ENCODE peak calls at places on chromosomes 12 and 14, in six cellular contexts. H is T-cell, S is RPMI7951, I is ELR, B is H1, A is spleen. J is an unnamed sample.

GRCh38 chr12:69620921-69621320 is 10.2 kb upstream of the LRRC10 start:
- DNase-seq in H (no peak), S (no peak), I (no peak), B (no peak), A (no peak), J (no peak)

GRCh38 chr12:48988030-48988649 is 10.0 kb downstream of the WNT1 start:
- DNase-seq in H (peak; percentile 67), S (peak; percentile 41), I (peak; percentile 69), B (peak; percentile 98), A (peak; percentile 89), J (peak; percentile 89)

GRCh38 chr14:51020024-51020710 is 74.7 kb downstream of the TRIM9 start:
- DNase-seq in H (no peak), S (peak; percentile 96), I (peak; percentile 15), B (no peak), A (no peak), J (no peak)

GRCh38 chr14:29773990-29774389 is 153.7 kb downstream of the PRKD1 start:
- DNase-seq in H (no peak), S (no peak), I (no peak), B (no peak), A (no peak), J (no peak)

GRCh38 chr12:34206061-34206785 is 183.9 kb downstream of the ALG10 start:
- DNase-seq in H (no peak), S (no peak), I (no peak), B (no peak), A (no peak), J (no peak)

GRCh38 chr12:43921666-43922337 is 85.9 kb downstream of the TMEM117 start:
- DNase-seq in H (no peak), S (peak; percentile 40), I (peak; percentile 20), B (no peak), A (no peak), J (no peak)

GRCh38 chr14:104296388-104297312 is 158.3 kb downstream of the KIF26A start:
- DNase-seq in H (no peak), S (no peak), I (no peak), B (no peak), A (peak; percentile 69), J (peak; percentile 80)

GRCh38 chr14:99574099-99574880 is 29.7 kb downstream of the CCDC85C start:
- DNase-seq in H (no peak), S (peak; percentile 68), I (peak; percentile 47), B (no peak), A (no peak), J (no peak)

GRCh38 chr14:102930138-102930752 is 7.8 kb downstream of the AMN start:
- DNase-seq in H (no peak), S (no peak), I (no peak), B (peak; percentile 82), A (no peak), J (no peak)

GRCh38 chr14:102949062-102949800 is 26.8 kb downstream of the AMN start:
- DNase-seq in H (peak; percentile 55), S (peak; percentile 16), I (peak; percentile 68), B (no peak), A (peak; percentile 87), J (no peak)

GRCh38 chr14:20662968-20663731 is 21.2 kb upstream of the RNASE4 start:
- DNase-seq in H (peak; percentile 71), S (peak; percentile 54), I (peak; percentile 84), B (peak; percentile 96), A (peak; percentile 90), J (no peak)

GRCh38 chr12:26786491-26787124 is 46.4 kb downstream of the ITPR2 start:
- DNase-seq in H (no peak), S (no peak), I (no peak), B (no peak), A (no peak), J (no peak)

GRCh38 chr12:120141336-120141735 is 24.8 kb upstream of the RAB35 start:
- DNase-seq in H (no peak), S (no peak), I (no peak), B (no peak), A (no peak), J (no peak)

GRCh38 chr12:47755655-47756562 is 2.8 kb downstream of the RAPGEF3 start:
- DNase-seq in H (no peak), S (no peak), I (no peak), B (no peak), A (peak; percentile 67), J (no peak)

GRCh38 chr14:64943981-64944520 is 1.5 kb upstream of the GPX2 start:
- DNase-seq in H (no peak), S (no peak), I (no peak), B (no peak), A (no peak), J (no peak)

GRCh38 chr12:70581199-70581598 is 56.0 kb downstream of the PTPRB start:
- DNase-seq in H (no peak), S (peak; percentile 9), I (no peak), B (no peak), A (no peak), J (no peak)

J was measured in posterior vena cava.